ENCODE peak calls at places on chromosomes 1 and 21, in nine cellular contexts. V, M, W, T, G, I, Z, A and L are unnamed samples.

GRCh38 chr1:4115191-4115900 is 215.3 kb upstream of the C1orf174 start:
- DNase-seq in V (no peak), M (no peak), W (no peak), T (no peak), G (no peak), I (no peak), Z (no peak), A (no peak), L (no peak)

GRCh38 chr1:219523411-219523810 is 89.5 kb downstream of the ZC3H11B start:
- DNase-seq in V (no peak), M (no peak), W (no peak), T (no peak), G (no peak), I (no peak), Z (no peak), A (no peak), L (no peak)

GRCh38 chr1:56915960-56916359 is 49.9 kb downstream of the C8B start:
- DNase-seq in V (no peak), M (no peak), W (no peak), T (no peak), G (no peak), I (peak), Z (no peak), A (no peak), L (no peak)

GRCh38 chr1:155479205-155479604 is 83.4 kb downstream of the ASH1L start:
- DNase-seq in V (no peak), M (peak), W (no peak), T (no peak), G (no peak), I (no peak), Z (no peak), A (no peak), L (peak)

GRCh38 chr1:203453616-203454015 is 22.0 kb upstream of the PRELP start:
- DNase-seq in V (no peak), M (no peak), W (no peak), T (no peak), G (no peak), I (no peak), Z (no peak), A (no peak), L (no peak)

GRCh38 chr1:206794294-206794908 is 22.1 kb upstream of the IL10 start:
- DNase-seq in V (no peak), M (no peak), W (no peak), T (no peak), G (no peak), I (no peak), Z (no peak), A (no peak), L (no peak)

GRCh38 chr1:47228644-47229030 is 3.4 kb downstream of the TAL1 start:
- DNase-seq in V (peak), M (no peak), W (no peak), T (no peak), G (no peak), I (no peak), Z (no peak), A (no peak), L (no peak)

GRCh38 chr1:219792337-219793021 is 135.9 kb downstream of the SLC30A10 start:
- DNase-seq in V (no peak), M (peak), W (no peak), T (no peak), G (no peak), I (no peak), Z (peak), A (no peak), L (no peak)

GRCh38 chr1:242605521-242605920 is 81.0 kb upstream of the PLD5 start:
- DNase-seq in V (no peak), M (no peak), W (no peak), T (no peak), G (no peak), I (no peak), Z (no peak), A (no peak), L (no peak)

GRCh38 chr21:38861989-38862683 is 56.4 kb downstream of the ETS2 start:
- DNase-seq in V (no peak), M (no peak), W (no peak), T (no peak), G (no peak), I (no peak), Z (peak), A (no peak), L (no peak)
- H3K4me3 ChIP-seq in V (no peak), M (no peak), W (no peak), T (no peak), G (no peak), I (no peak), Z (no peak), A (no peak), L (no peak)

DNA sequence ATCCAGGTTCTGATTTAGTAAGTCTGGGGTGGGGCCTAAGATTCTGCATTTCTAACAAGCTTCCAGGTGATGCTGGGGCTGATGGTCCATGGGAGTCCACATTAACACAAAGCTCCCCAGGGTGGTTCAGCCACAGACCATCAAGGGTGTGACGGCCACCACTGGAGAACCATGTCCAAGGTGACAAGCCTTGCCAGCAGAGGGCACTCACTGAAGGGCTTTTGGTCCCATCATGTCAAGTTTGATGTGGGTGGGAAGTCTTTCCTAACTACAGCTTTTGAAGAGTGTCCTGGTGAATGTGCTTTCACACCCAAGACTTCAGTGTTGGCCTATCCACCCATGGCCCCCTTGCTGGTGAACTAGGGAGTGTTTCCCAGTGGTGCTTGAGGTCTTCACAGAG is 67.1 kb downstream of the UBE2T start:
- DNase-seq in V (peak), M (peak), W (no peak), T (no peak), G (no peak), I (no peak), Z (no peak), A (peak), L (no peak)
- TF ChIP-seq CTCF in V (no peak), M (peak), W (peak), T (peak), G (no peak), I (peak), Z (peak), A (peak), L (peak)

GRCh38 chr1:41917835-41918449 is 780 bp downstream of the HIVEP3 start:
- DNase-seq in V (no peak), M (peak), W (peak), T (peak), G (no peak), I (peak), Z (no peak), A (peak), L (no peak)
- H3K4me3 ChIP-seq in V (peak), M (peak), W (peak), T (peak), G (peak), I (peak), Z (peak), A (peak), L (peak)

GRCh38 chr1:198542632-198543031 is 2.2 kb upstream of the ATP6V1G3 start:
- DNase-seq in V (no peak), M (no peak), W (no peak), T (no peak), G (no peak), I (no peak), Z (no peak), A (no peak), L (no peak)
- TF ChIP-seq CTCF in V (no peak), M (no peak), W (no peak), T (no peak), G (no peak), I (no peak), Z (no peak), A (no peak), L (no peak)

DNA sequence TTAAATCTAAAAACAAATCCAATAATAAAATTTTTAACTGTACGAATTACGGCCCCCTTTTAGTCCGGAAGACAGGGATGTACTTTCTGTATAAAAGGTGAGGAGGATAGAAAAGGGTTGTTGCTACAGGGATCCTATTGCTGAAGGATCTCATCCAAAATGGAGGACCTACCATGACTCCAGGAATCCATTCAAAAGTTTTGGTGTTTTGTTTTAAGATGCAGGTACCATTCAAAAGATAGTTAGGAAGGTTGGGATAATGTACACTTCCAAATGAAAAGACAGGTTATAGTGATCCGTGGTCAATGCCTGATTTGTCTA is 1.3 kb upstream of the ENAH start:
- DNase-seq in V (no peak), M (no peak), W (no peak), T (no peak), G (no peak), I (no peak), Z (no peak), A (no peak), L (no peak)
- H3K4me3 ChIP-seq in V (peak), M (peak), W (peak), T (peak), G (peak), I (peak), Z (peak), A (peak), L (peak)